ENCODE peak calls at places on chromosome 6, in five cellular contexts. R is thoracic aorta, X is A549, D is IMR-90, E is PC-3. S is an unnamed sample.

GRCh38 chr6:39834278-39834677 is 42.1 kb downstream of the DAAM2 start:
- DNase-seq in E (no peak), X (no peak), D (no peak), R (no peak), S (no peak)

GRCh38 chr6:132671295-132671694 is 12.3 kb upstream of the TAAR1 start:
- DNase-seq in X (no peak), D (no peak), E (no peak), R (no peak), S (no peak)

GRCh38 chr6:50925981-50926380 is 107.3 kb downstream of the TFAP2B start:
- DNase-seq in E (no peak), D (no peak), R (no peak), X (no peak), S (no peak)

GRCh38 chr6:25576920-25577319 is 75.1 kb upstream of the SCGN start:
- DNase-seq in D (no peak), E (no peak), X (no peak), R (no peak), S (no peak)

GRCh38 chr6:129673758-129674157 is 36.2 kb downstream of the ARHGAP18 start:
- DNase-seq in X (no peak), D (no peak), E (peak), R (no peak), S (no peak)

GRCh38 chr6:30091577-30092381 is 16.2 kb upstream of the RNF39 start:
- DNase-seq in E (peak), R (no peak), D (peak), X (peak), S (peak)

GRCh38 chr6:144434308-144434990 is 149.3 kb downstream of the UTRN start:
- DNase-seq in R (no peak), X (no peak), E (peak), D (peak), S (peak)

GRCh38 chr6:53250137-53250760 is 98.5 kb downstream of the ELOVL5 start:
- DNase-seq in E (peak), D (peak), R (no peak), X (peak), S (no peak)

GRCh38 chr6:130677312-130677711 is 149.9 kb upstream of the SMLR1 start:
- DNase-seq in D (no peak), R (no peak), E (no peak), X (no peak), S (no peak)

GRCh38 chr6:31901415-31901952 is 402 bp downstream of the ZBTB12 start:
- DNase-seq in R (no peak), E (peak), D (peak), X (peak), S (peak)

GRCh38 chr6:19734061-19734460 is 103.1 kb upstream of the ID4 start:
- DNase-seq in R (no peak), X (no peak), E (no peak), D (no peak), S (no peak)

GRCh38 chr6:164133095-164133494 is 718.6 kb downstream of the QKI start:
- DNase-seq in X (no peak), R (no peak), E (peak), D (no peak), S (no peak)

GRCh38 chr6:114435985-114436384 is 93.2 kb upstream of the HS3ST5 start:
- DNase-seq in X (no peak), D (no peak), R (no peak), E (no peak), S (no peak)

GRCh38 chr6:89264296-89264695 is 47.1 kb upstream of the GABRR1 start:
- DNase-seq in X (no peak), E (no peak), R (no peak), D (no peak), S (no peak)

GRCh38 chr6:48775157-48775556 is 664.2 kb upstream of the PTCHD4 start:
- DNase-seq in X (no peak), R (no peak), E (peak), D (peak), S (no peak)

GRCh38 chr6:141587482-141588266 is 545.1 kb upstream of the GJE1 start:
- DNase-seq in E (no peak), D (peak), R (no peak), X (no peak), S (peak)

GRCh38 chr6:136586295-136586694 is 36.1 kb upstream of the MAP7 start:
- DNase-seq in R (no peak), E (no peak), D (peak), X (peak), S (peak)

GRCh38 chr6:128275030-128275429 is 245.4 kb downstream of the PTPRK start:
- DNase-seq in D (peak), R (no peak), E (peak), X (no peak), S (peak)

GRCh38 chr6:73528897-73529296 is 8.1 kb upstream of the EEF1A1 start:
- DNase-seq in R (no peak), X (no peak), E (no peak), D (no peak), S (no peak)

GRCh38 chr6:117602151-117602898 is at the start of gene GOPC:
- DNase-seq in E (peak), D (peak), R (peak), X (peak), S (peak)

GRCh38 chr6:12472601-12473038 is 182.5 kb downstream of the EDN1 start:
- DNase-seq in R (peak), E (peak), D (peak), X (peak), S (no peak)

GRCh38 chr6:163066200-163066599 is 338.4 kb downstream of the PACRG start:
- DNase-seq in D (no peak), E (no peak), R (no peak), X (no peak), S (no peak)

GRCh38 chr6:150228067-150228733 is 85.4 kb downstream of the PPP1R14C start:
- DNase-seq in X (no peak), D (no peak), R (no peak), E (no peak), S (no peak)

GRCh38 chr6:165218816-165219215 is 90.6 kb downstream of the C6orf118 start:
- DNase-seq in R (no peak), X (no peak), D (no peak), E (peak), S (no peak)

GRCh38 chr6:170091000-170091638 is 199.8 kb downstream of the DLL1 start:
- DNase-seq in E (no peak), R (no peak), D (no peak), X (no peak), S (no peak)

GRCh38 chr6:110514818-110515217 is 38.4 kb upstream of the SLC22A16 start:
- DNase-seq in R (no peak), D (no peak), E (no peak), X (no peak), S (no peak)

GRCh38 chr6:24838081-24838480 is 39.4 kb upstream of the ARMH2 start:
- DNase-seq in E (no peak), D (no peak), X (no peak), R (no peak), S (no peak)

GRCh38 chr6:148720897-148721296 is 25.9 kb upstream of the UST start:
- DNase-seq in D (no peak), E (peak), X (no peak), R (no peak), S (no peak)

GRCh38 chr6:139248911-139249310 is 42.9 kb downstream of the TXLNB start:
- DNase-seq in R (no peak), E (no peak), X (no peak), D (no peak), S (no peak)

GRCh38 chr6:130373992-130374391 is 8.2 kb downstream of the TMEM200A start:
- DNase-seq in R (no peak), X (no peak), E (no peak), D (no peak), S (no peak)

GRCh38 chr6:93282521-93283031 is 136.8 kb downstream of the EPHA7 start:
- DNase-seq in R (no peak), E (no peak), X (no peak), D (no peak), S (no peak)

GRCh38 chr6:147214248-147215227 is 10.3 kb downstream of the STXBP5 start:
- DNase-seq in X (no peak), E (no peak), R (no peak), D (peak), S (no peak)

GRCh38 chr6:71411882-71412281 is 123.3 kb downstream of the OGFRL1 start:
- DNase-seq in X (no peak), R (no peak), E (no peak), D (no peak), S (no peak)

GRCh38 chr6:17448165-17448564 is 54.8 kb downstream of the CAP2 start:
- DNase-seq in E (no peak), R (no peak), X (no peak), D (peak), S (no peak)

GRCh38 chr6:35558571-35558970 is 45.9 kb upstream of the TULP1 start:
- DNase-seq in X (no peak), D (no peak), E (no peak), R (no peak), S (no peak)

GRCh38 chr6:161273752-161274487 is at the start of gene AGPAT4:
- DNase-seq in X (peak), R (peak), E (peak), D (peak), S (peak)

GRCh38 chr6:33313709-33314514 is at the start of gene TAPBP:
- DNase-seq in E (peak), X (peak), D (peak), R (no peak), S (no peak)

GRCh38 chr6:33314943-33315752 is 1.3 kb upstream of the TAPBP start:
- DNase-seq in R (no peak), X (peak), E (peak), D (no peak), S (no peak)

GRCh38 chr6:33312361-33313104 is 1.3 kb downstream of the TAPBP start:
- DNase-seq in R (no peak), E (peak), D (peak), X (peak), S (no peak)

GRCh38 chr6:33314515-33314942 is 651 bp upstream of the TAPBP start:
- DNase-seq in R (no peak), E (peak), D (peak), X (peak), S (no peak)

GRCh38 chr6:33313105-33313708 is 671 bp downstream of the TAPBP start:
- DNase-seq in E (no peak), X (no peak), D (peak), R (no peak), S (no peak)
- TF ChIP-seq CTCF in E (peak), X (no peak), D (no peak), R (no peak), S (no peak)

DNA sequence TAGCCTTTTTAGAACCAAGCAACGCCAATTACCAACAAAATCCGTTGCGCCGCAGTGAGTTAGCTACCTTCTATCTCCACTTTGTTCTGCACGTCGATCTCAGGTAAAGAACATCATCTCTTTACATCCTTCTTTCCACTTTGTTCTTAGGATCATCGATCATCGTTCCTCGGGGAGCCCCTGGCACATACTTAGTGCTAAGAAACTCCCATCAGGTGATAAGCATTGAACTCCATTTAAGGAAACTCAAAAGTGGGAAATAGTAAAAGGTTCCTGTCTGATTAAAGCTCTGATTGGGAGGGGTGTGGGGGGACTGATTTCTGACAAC is 227.0 kb upstream of the PRSS16 start:
- DNase-seq in X (no peak), R (no peak), E (no peak), D (no peak), S (no peak)
- H3K27ac ChIP-seq in X (peak), R (peak), E (peak), D (peak), S (peak)

GRCh38 chr6:152824666-152825065 is 74.1 kb downstream of the VIP start:
- DNase-seq in D (no peak), E (no peak), R (no peak), X (no peak), S (no peak)

GRCh38 chr6:152816055-152816454 is 65.5 kb downstream of the VIP start:
- DNase-seq in E (no peak), R (no peak), X (no peak), D (no peak), S (no peak)

DNA sequence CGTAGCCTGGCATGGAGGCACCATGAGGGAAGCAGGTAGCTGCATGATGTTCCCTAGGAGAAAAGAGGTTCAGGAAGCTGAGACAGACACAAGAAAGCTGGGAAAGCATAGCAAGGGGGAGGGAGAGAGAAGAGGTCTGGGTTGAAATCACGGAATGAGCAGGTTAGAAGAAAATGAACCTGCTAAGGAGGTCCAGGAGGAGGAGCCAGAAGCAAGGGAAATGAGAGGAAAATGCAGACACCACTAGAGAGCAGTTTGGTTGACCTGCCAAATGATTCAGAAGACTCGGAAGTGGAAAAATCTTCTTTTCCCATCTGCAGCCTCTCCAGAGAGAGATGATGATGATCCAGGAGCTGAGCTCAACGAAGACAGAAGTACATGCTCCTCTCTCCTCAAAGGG is 70.9 kb downstream of the VIP start:
- DNase-seq in R (no peak), X (peak), E (no peak), D (no peak), S (no peak)
- TF ChIP-seq CTCF in R (no peak), X (no peak), E (no peak), D (no peak), S (no peak)

GRCh38 chr6:47203968-47204611 is 105.6 kb downstream of the TNFRSF21 start:
- DNase-seq in D (no peak), R (no peak), X (no peak), E (no peak), S (no peak)

GRCh38 chr6:47202638-47203037 is 107.1 kb downstream of the TNFRSF21 start:
- DNase-seq in D (no peak), E (no peak), R (no peak), X (no peak), S (no peak)

GRCh38 chr6:47200536-47201334 is 109.0 kb downstream of the TNFRSF21 start:
- DNase-seq in R (no peak), X (no peak), D (no peak), E (no peak), S (no peak)

GRCh38 chr6:47206626-47207025 is 103.1 kb downstream of the TNFRSF21 start:
- DNase-seq in X (no peak), D (peak), E (no peak), R (no peak), S (no peak)

GRCh38 chr6:47203266-47203967 is 106.3 kb downstream of the TNFRSF21 start:
- DNase-seq in D (peak), E (peak), R (no peak), X (no peak), S (no peak)
- H3K27ac ChIP-seq in D (no peak), E (peak), R (no peak), X (no peak), S (no peak)

DNA sequence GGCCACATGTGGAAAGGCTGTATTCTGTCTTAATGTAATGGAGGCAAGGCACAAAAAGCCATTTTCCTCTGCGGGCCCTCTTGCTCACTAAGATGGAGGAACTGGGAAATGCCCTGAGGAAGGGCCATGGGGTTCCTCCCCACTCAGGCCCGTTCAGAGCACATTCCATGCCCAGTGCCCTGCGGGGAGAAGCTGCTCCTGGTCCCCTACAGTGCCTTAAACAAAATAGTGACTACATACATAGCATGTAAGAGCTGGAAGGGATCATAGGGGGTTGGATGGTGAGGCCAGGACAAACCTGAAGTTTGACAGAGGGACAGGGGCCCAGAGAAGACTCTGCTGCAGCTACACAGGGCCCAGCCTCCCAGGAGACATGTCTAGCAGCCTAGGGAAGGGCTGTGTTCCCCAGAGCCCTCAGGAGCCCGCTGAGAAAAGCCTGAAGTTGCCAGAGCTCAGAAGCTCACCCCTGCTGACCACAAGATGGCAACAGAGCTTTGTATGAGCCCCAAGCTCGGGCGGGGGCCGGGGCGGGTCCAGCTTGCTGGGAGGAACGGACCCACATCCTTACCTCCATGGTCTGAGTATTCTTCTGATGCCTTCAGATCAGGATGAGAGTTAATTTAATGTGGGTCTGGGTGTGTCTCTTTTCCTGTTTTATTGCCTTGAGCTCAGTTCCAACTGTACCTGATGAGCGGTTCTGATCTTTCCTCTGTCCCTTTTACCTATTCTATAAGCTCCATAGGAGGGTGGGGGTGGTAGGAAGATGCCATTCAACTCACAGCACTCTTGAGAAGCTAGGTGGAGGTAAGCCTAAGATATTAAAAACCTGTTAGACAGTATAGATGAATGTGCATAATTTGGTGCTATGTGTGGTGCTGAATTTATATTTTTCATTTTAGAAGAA is 242.9 kb downstream of the CDC5L start:
- DNase-seq in R (no peak), D (peak), X (peak), E (peak), S (peak)
- TF ChIP-seq CTCF in R (no peak), D (peak), X (peak), E (peak), S (peak)